ENCODE peak calls at places on chromosome 5, in four cellular contexts. P, U, L and C are unnamed samples.

GRCh38 chr5:56270058-56270457 is 36.9 kb upstream of the ANKRD55 start:
- DNase-seq in U (no peak), P (no peak), L (no peak), C (no peak)

GRCh38 chr5:87081511-87082372 is 185.9 kb upstream of the RASA1 start:
- DNase-seq in L (no peak), U (peak), P (no peak), C (peak)

GRCh38 chr5:178674334-178674733 is 47.5 kb upstream of the CLK4 start:
- DNase-seq in U (no peak), L (no peak), P (no peak), C (no peak)

GRCh38 chr5:137212471-137212870 is 286.7 kb downstream of the SPOCK1 start:
- DNase-seq in L (no peak), U (no peak), P (no peak), C (no peak)

GRCh38 chr5:120164037-120164436 is 300.1 kb upstream of the PRR16 start:
- DNase-seq in P (no peak), L (no peak), U (no peak), C (no peak)

GRCh38 chr5:36897616-36898015 is 21.0 kb downstream of the NIPBL start:
- DNase-seq in L (no peak), P (no peak), U (no peak), C (no peak)

GRCh38 chr5:74392698-74393431 is 247.7 kb downstream of the ENC1 start:
- DNase-seq in L (no peak), P (no peak), U (no peak), C (no peak)

GRCh38 chr5:11467588-11467987 is 436.7 kb downstream of the CTNND2 start:
- DNase-seq in P (no peak), U (no peak), L (no peak), C (no peak)

GRCh38 chr5:160461378-160461777 is 39.7 kb downstream of the PTTG1 start:
- DNase-seq in P (no peak), U (no peak), L (no peak), C (no peak)

GRCh38 chr5:140166911-140167310 is 8.1 kb upstream of the CYSTM1 start:
- DNase-seq in P (no peak), L (no peak), U (no peak), C (no peak)

GRCh38 chr5:119398713-119399492 is 43.1 kb downstream of the TNFAIP8 start:
- DNase-seq in L (no peak), U (no peak), P (no peak), C (no peak)